ENCODE peak calls at places on chromosomes 13 and 19, in eight cellular contexts. One of them, this sample, is unnamed.

GRCh38 chr19:50420127-50420526 is 1.4 kb downstream of the SPIB start:
- ATAC-seq in activated CD8-positive, alpha-beta T cell treated with anti-CD3 and anti-CD28 coated beads for 36 hours: no peak
- ATAC-seq in upper lobe of right lung: no peak
- ATAC-seq in heart right ventricle: no peak
- ATAC-seq in A549: no peak
- ATAC-seq in HCT116: no peak
- ATAC-seq in upper lobe of left lung: no peak
- ATAC-seq in omental fat pad: no peak
- ATAC-seq in this sample: no peak

GRCh38 chr19:10211071-10211470 is 16.3 kb upstream of the DNMT1 start:
- ATAC-seq in activated CD8-positive, alpha-beta T cell treated with anti-CD3 and anti-CD28 coated beads for 36 hours: no peak
- ATAC-seq in upper lobe of right lung: no peak
- ATAC-seq in heart right ventricle: no peak
- ATAC-seq in A549: no peak
- ATAC-seq in HCT116: no peak
- ATAC-seq in upper lobe of left lung: no peak
- ATAC-seq in omental fat pad: no peak
- ATAC-seq in this sample: no peak

GRCh38 chr19:38034153-38034835 is 127.3 kb downstream of the SIPA1L3 start:
- ATAC-seq in activated CD8-positive, alpha-beta T cell treated with anti-CD3 and anti-CD28 coated beads for 36 hours: no peak
- ATAC-seq in upper lobe of right lung: peak; percentile 55
- ATAC-seq in heart right ventricle: peak; percentile 52
- ATAC-seq in A549: no peak
- ATAC-seq in HCT116: no peak
- ATAC-seq in upper lobe of left lung: no peak
- ATAC-seq in omental fat pad: no peak
- ATAC-seq in this sample: no peak

GRCh38 chr13:93289842-93290241 is 63.2 kb downstream of the GPC6 start:
- ATAC-seq in activated CD8-positive, alpha-beta T cell treated with anti-CD3 and anti-CD28 coated beads for 36 hours: no peak
- ATAC-seq in upper lobe of right lung: no peak
- ATAC-seq in heart right ventricle: no peak
- ATAC-seq in A549: no peak
- ATAC-seq in HCT116: no peak
- ATAC-seq in upper lobe of left lung: no peak
- ATAC-seq in omental fat pad: no peak
- ATAC-seq in this sample: no peak

GRCh38 chr19:19514215-19514633 is 1.1 kb downstream of the TSSK6 start:
- ATAC-seq in activated CD8-positive, alpha-beta T cell treated with anti-CD3 and anti-CD28 coated beads for 36 hours: no peak
- ATAC-seq in upper lobe of right lung: no peak
- ATAC-seq in heart right ventricle: peak; percentile 46
- ATAC-seq in A549: no peak
- ATAC-seq in HCT116: no peak
- ATAC-seq in upper lobe of left lung: no peak
- ATAC-seq in omental fat pad: no peak
- ATAC-seq in this sample: peak; percentile 70

GRCh38 chr13:24149306-24150032 is 11.1 kb upstream of the SPATA13 start:
- ATAC-seq in activated CD8-positive, alpha-beta T cell treated with anti-CD3 and anti-CD28 coated beads for 36 hours: no peak
- ATAC-seq in upper lobe of right lung: no peak
- ATAC-seq in heart right ventricle: no peak
- ATAC-seq in A549: peak; percentile 10
- ATAC-seq in HCT116: peak; percentile 24
- ATAC-seq in upper lobe of left lung: no peak
- ATAC-seq in omental fat pad: no peak
- ATAC-seq in this sample: no peak

GRCh38 chr13:109900723-109901122 is 114.3 kb upstream of the IRS2 start:
- ATAC-seq in activated CD8-positive, alpha-beta T cell treated with anti-CD3 and anti-CD28 coated beads for 36 hours: no peak
- ATAC-seq in upper lobe of right lung: peak; percentile 22
- ATAC-seq in heart right ventricle: peak; percentile 22
- ATAC-seq in A549: no peak
- ATAC-seq in HCT116: no peak
- ATAC-seq in upper lobe of left lung: no peak
- ATAC-seq in omental fat pad: no peak
- ATAC-seq in this sample: no peak

GRCh38 chr19:7527516-7528191 is 5.2 kb downstream of the MCOLN1 start:
- ATAC-seq in activated CD8-positive, alpha-beta T cell treated with anti-CD3 and anti-CD28 coated beads for 36 hours: no peak
- ATAC-seq in upper lobe of right lung: peak; percentile 55
- ATAC-seq in heart right ventricle: peak; percentile 27
- ATAC-seq in A549: no peak
- ATAC-seq in HCT116: no peak
- ATAC-seq in upper lobe of left lung: no peak
- ATAC-seq in omental fat pad: no peak
- ATAC-seq in this sample: peak; percentile 35

GRCh38 chr13:28316841-28317240 is 178.1 kb downstream of the FLT1 start:
- ATAC-seq in activated CD8-positive, alpha-beta T cell treated with anti-CD3 and anti-CD28 coated beads for 36 hours: no peak
- ATAC-seq in upper lobe of right lung: peak; percentile 33
- ATAC-seq in heart right ventricle: no peak
- ATAC-seq in A549: no peak
- ATAC-seq in HCT116: no peak
- ATAC-seq in upper lobe of left lung: no peak
- ATAC-seq in omental fat pad: no peak
- ATAC-seq in this sample: no peak

GRCh38 chr13:22176968-22177545 is 506.2 kb downstream of the FGF9 start:
- ATAC-seq in activated CD8-positive, alpha-beta T cell treated with anti-CD3 and anti-CD28 coated beads for 36 hours: no peak
- ATAC-seq in upper lobe of right lung: no peak
- ATAC-seq in heart right ventricle: no peak
- ATAC-seq in A549: no peak
- ATAC-seq in HCT116: no peak
- ATAC-seq in upper lobe of left lung: no peak
- ATAC-seq in omental fat pad: no peak
- ATAC-seq in this sample: no peak

GRCh38 chr13:31018511-31018910 is 86.1 kb downstream of the TEX26 start:
- ATAC-seq in activated CD8-positive, alpha-beta T cell treated with anti-CD3 and anti-CD28 coated beads for 36 hours: no peak
- ATAC-seq in upper lobe of right lung: peak; percentile 26
- ATAC-seq in heart right ventricle: no peak
- ATAC-seq in A549: no peak
- ATAC-seq in HCT116: no peak
- ATAC-seq in upper lobe of left lung: peak; percentile 53
- ATAC-seq in omental fat pad: no peak
- ATAC-seq in this sample: no peak

GRCh38 chr13:100305398-100305797 is 216.5 kb downstream of the PCCA start:
- ATAC-seq in activated CD8-positive, alpha-beta T cell treated with anti-CD3 and anti-CD28 coated beads for 36 hours: no peak
- ATAC-seq in upper lobe of right lung: no peak
- ATAC-seq in heart right ventricle: no peak
- ATAC-seq in A549: no peak
- ATAC-seq in HCT116: no peak
- ATAC-seq in upper lobe of left lung: no peak
- ATAC-seq in omental fat pad: no peak
- ATAC-seq in this sample: no peak

GRCh38 chr19:2747349-2747748 is 7.5 kb upstream of the SLC39A3 start:
- ATAC-seq in activated CD8-positive, alpha-beta T cell treated with anti-CD3 and anti-CD28 coated beads for 36 hours: no peak
- ATAC-seq in upper lobe of right lung: no peak
- ATAC-seq in heart right ventricle: no peak
- ATAC-seq in A549: no peak
- ATAC-seq in HCT116: no peak
- ATAC-seq in upper lobe of left lung: no peak
- ATAC-seq in omental fat pad: no peak
- ATAC-seq in this sample: no peak

GRCh38 chr13:49308104-49308875 is 60.6 kb downstream of the CDADC1 start:
- ATAC-seq in activated CD8-positive, alpha-beta T cell treated with anti-CD3 and anti-CD28 coated beads for 36 hours: no peak
- ATAC-seq in upper lobe of right lung: peak; percentile 82
- ATAC-seq in heart right ventricle: peak; percentile 94
- ATAC-seq in A549: no peak
- ATAC-seq in HCT116: no peak
- ATAC-seq in upper lobe of left lung: peak; percentile 75
- ATAC-seq in omental fat pad: peak; percentile 88
- ATAC-seq in this sample: peak; percentile 92

GRCh38 chr13:36630181-36630806 is 43.5 kb upstream of the SERTM1 start:
- ATAC-seq in activated CD8-positive, alpha-beta T cell treated with anti-CD3 and anti-CD28 coated beads for 36 hours: no peak
- ATAC-seq in upper lobe of right lung: no peak
- ATAC-seq in heart right ventricle: peak; percentile 81
- ATAC-seq in A549: no peak
- ATAC-seq in HCT116: no peak
- ATAC-seq in upper lobe of left lung: no peak
- ATAC-seq in omental fat pad: no peak
- ATAC-seq in this sample: no peak

GRCh38 chr13:34722931-34723330 is 219.1 kb upstream of the NBEA start:
- ATAC-seq in activated CD8-positive, alpha-beta T cell treated with anti-CD3 and anti-CD28 coated beads for 36 hours: no peak
- ATAC-seq in upper lobe of right lung: no peak
- ATAC-seq in heart right ventricle: no peak
- ATAC-seq in A549: no peak
- ATAC-seq in HCT116: no peak
- ATAC-seq in upper lobe of left lung: no peak
- ATAC-seq in omental fat pad: no peak
- ATAC-seq in this sample: no peak

GRCh38 chr19:18791315-18791678 is 192 bp upstream of the COMP start:
- ATAC-seq in activated CD8-positive, alpha-beta T cell treated with anti-CD3 and anti-CD28 coated beads for 36 hours: no peak
- ATAC-seq in upper lobe of right lung: no peak
- ATAC-seq in heart right ventricle: no peak
- ATAC-seq in A549: no peak
- ATAC-seq in HCT116: no peak
- ATAC-seq in upper lobe of left lung: no peak
- ATAC-seq in omental fat pad: no peak
- ATAC-seq in this sample: no peak

GRCh38 chr19:40601061-40601973 is at the start of gene LTBP4:
- ATAC-seq in activated CD8-positive, alpha-beta T cell treated with anti-CD3 and anti-CD28 coated beads for 36 hours: no peak
- ATAC-seq in upper lobe of right lung: no peak
- ATAC-seq in heart right ventricle: no peak
- ATAC-seq in A549: no peak
- ATAC-seq in HCT116: no peak
- ATAC-seq in upper lobe of left lung: no peak
- ATAC-seq in omental fat pad: no peak
- ATAC-seq in this sample: no peak

GRCh38 chr19:31962565-31962996 is 382.8 kb upstream of the ZNF507 start:
- ATAC-seq in activated CD8-positive, alpha-beta T cell treated with anti-CD3 and anti-CD28 coated beads for 36 hours: no peak
- ATAC-seq in upper lobe of right lung: peak; percentile 48
- ATAC-seq in heart right ventricle: peak; percentile 64
- ATAC-seq in A549: no peak
- ATAC-seq in HCT116: no peak
- ATAC-seq in upper lobe of left lung: no peak
- ATAC-seq in omental fat pad: no peak
- ATAC-seq in this sample: no peak

GRCh38 chr19:53290758-53291549 is 23.4 kb upstream of the VN1R4 start:
- ATAC-seq in activated CD8-positive, alpha-beta T cell treated with anti-CD3 and anti-CD28 coated beads for 36 hours: no peak
- ATAC-seq in upper lobe of right lung: no peak
- ATAC-seq in heart right ventricle: no peak
- ATAC-seq in A549: no peak
- ATAC-seq in HCT116: no peak
- ATAC-seq in upper lobe of left lung: no peak
- ATAC-seq in omental fat pad: no peak
- ATAC-seq in this sample: no peak

GRCh38 chr19:38252385-38252784 is 3.8 kb downstream of the PPP1R14A start:
- ATAC-seq in activated CD8-positive, alpha-beta T cell treated with anti-CD3 and anti-CD28 coated beads for 36 hours: no peak
- ATAC-seq in upper lobe of right lung: no peak
- ATAC-seq in heart right ventricle: no peak
- ATAC-seq in A549: no peak
- ATAC-seq in HCT116: no peak
- ATAC-seq in upper lobe of left lung: no peak
- ATAC-seq in omental fat pad: no peak
- ATAC-seq in this sample: no peak

GRCh38 chr13:110067355-110068175 is 239.4 kb downstream of the COL4A1 start:
- ATAC-seq in activated CD8-positive, alpha-beta T cell treated with anti-CD3 and anti-CD28 coated beads for 36 hours: no peak
- ATAC-seq in upper lobe of right lung: peak; percentile 19
- ATAC-seq in heart right ventricle: peak; percentile 72
- ATAC-seq in A549: no peak
- ATAC-seq in HCT116: no peak
- ATAC-seq in upper lobe of left lung: no peak
- ATAC-seq in omental fat pad: peak; percentile 93
- ATAC-seq in this sample: peak; percentile 72

GRCh38 chr19:34851277-34851804 is 75.4 kb upstream of the ZNF30 start:
- ATAC-seq in activated CD8-positive, alpha-beta T cell treated with anti-CD3 and anti-CD28 coated beads for 36 hours: no peak
- ATAC-seq in upper lobe of right lung: no peak
- ATAC-seq in heart right ventricle: no peak
- ATAC-seq in A549: no peak
- ATAC-seq in HCT116: peak; percentile 70
- ATAC-seq in upper lobe of left lung: peak; percentile 38
- ATAC-seq in omental fat pad: no peak
- ATAC-seq in this sample: no peak
- TF ChIP-seq CTCF in activated CD8-positive, alpha-beta T cell treated with anti-CD3 and anti-CD28 coated beads for 36 hours: no peak
- TF ChIP-seq CTCF in upper lobe of right lung: no peak
- TF ChIP-seq CTCF in heart right ventricle: no peak
- TF ChIP-seq CTCF in A549: no peak
- TF ChIP-seq CTCF in HCT116: peak; percentile 24
- TF ChIP-seq CTCF in upper lobe of left lung: no peak
- TF ChIP-seq CTCF in omental fat pad: no peak
- TF ChIP-seq CTCF in this sample: no peak

DNA sequence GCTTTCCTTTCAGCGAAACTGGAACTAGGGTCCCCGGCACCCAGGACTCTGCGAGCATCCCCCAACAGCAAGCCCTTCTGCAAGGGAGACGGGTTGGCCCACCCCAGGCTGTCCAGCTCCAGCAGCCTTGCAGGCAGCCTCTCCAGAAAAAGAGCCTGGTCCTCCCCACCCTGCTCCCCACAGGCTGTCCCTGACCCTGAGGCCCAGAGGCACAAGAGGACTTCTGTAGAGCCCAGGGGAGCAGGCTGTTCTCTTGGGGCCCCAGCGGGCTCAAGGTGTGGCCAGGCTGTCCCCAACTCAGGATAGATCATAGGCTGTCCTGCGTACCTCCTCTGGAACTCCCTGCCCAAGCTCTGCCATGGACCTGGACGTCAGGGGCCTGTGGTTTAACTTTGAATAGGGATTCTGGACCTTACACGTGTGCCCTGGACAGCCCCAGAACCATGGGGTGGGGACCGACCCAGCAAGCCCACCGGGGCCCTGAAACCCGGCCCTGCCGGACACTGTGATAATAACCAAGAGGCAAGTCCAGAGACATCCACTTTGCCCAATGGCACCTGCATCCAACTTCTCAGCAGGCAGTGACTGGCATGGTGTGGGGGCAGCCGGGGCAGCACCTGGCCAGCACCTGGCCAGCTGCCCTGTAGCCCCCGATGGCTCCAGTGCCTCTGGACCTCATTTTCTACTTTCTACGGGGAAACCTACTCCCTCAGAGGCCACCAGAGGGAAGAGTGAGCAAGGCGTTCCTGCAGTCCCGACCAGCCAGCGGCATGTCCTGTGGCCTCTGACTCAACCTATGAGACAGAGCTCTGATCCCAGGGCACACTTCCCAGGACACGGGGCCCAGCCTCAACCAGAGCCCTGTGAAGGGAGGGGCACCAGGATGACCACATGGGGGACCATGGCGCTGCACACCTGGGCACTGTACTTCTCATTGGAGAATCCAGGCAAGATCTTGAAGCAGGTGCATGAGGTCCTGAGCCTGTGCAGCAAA is 50.9 kb upstream of the TPM4 start:
- ATAC-seq in activated CD8-positive, alpha-beta T cell treated with anti-CD3 and anti-CD28 coated beads for 36 hours: no peak
- ATAC-seq in upper lobe of right lung: peak; percentile 51
- ATAC-seq in heart right ventricle: peak; percentile 31
- ATAC-seq in A549: peak; percentile 97
- ATAC-seq in HCT116: peak; percentile 99
- ATAC-seq in upper lobe of left lung: no peak
- ATAC-seq in omental fat pad: no peak
- ATAC-seq in this sample: peak; percentile 40
- TF ChIP-seq CTCF in activated CD8-positive, alpha-beta T cell treated with anti-CD3 and anti-CD28 coated beads for 36 hours: no peak
- TF ChIP-seq CTCF in upper lobe of right lung: peak; percentile 31
- TF ChIP-seq CTCF in heart right ventricle: no peak
- TF ChIP-seq CTCF in A549: no peak
- TF ChIP-seq CTCF in HCT116: peak; percentile 56
- TF ChIP-seq CTCF in upper lobe of left lung: no peak
- TF ChIP-seq CTCF in omental fat pad: no peak
- TF ChIP-seq CTCF in this sample: no peak

GRCh38 chr13:26377038-26377437 is 123.1 kb downstream of the CDK8 start:
- ATAC-seq in activated CD8-positive, alpha-beta T cell treated with anti-CD3 and anti-CD28 coated beads for 36 hours: peak; percentile 45
- ATAC-seq in upper lobe of right lung: peak; percentile 58
- ATAC-seq in heart right ventricle: no peak
- ATAC-seq in A549: peak; percentile 68
- ATAC-seq in HCT116: peak; percentile 90
- ATAC-seq in upper lobe of left lung: no peak
- ATAC-seq in omental fat pad: no peak
- ATAC-seq in this sample: no peak
- TF ChIP-seq CTCF in activated CD8-positive, alpha-beta T cell treated with anti-CD3 and anti-CD28 coated beads for 36 hours: no peak
- TF ChIP-seq CTCF in upper lobe of right lung: peak; percentile 43
- TF ChIP-seq CTCF in heart right ventricle: no peak
- TF ChIP-seq CTCF in A549: no peak
- TF ChIP-seq CTCF in HCT116: no peak
- TF ChIP-seq CTCF in upper lobe of left lung: peak; percentile 24
- TF ChIP-seq CTCF in omental fat pad: no peak
- TF ChIP-seq CTCF in this sample: peak; percentile 40

GRCh38 chr13:32142956-32143375 is 111.4 kb downstream of the FRY start:
- ATAC-seq in activated CD8-positive, alpha-beta T cell treated with anti-CD3 and anti-CD28 coated beads for 36 hours: no peak
- ATAC-seq in upper lobe of right lung: peak; percentile 63
- ATAC-seq in heart right ventricle: peak; percentile 47
- ATAC-seq in A549: no peak
- ATAC-seq in HCT116: peak; percentile 40
- ATAC-seq in upper lobe of left lung: no peak
- ATAC-seq in omental fat pad: no peak
- ATAC-seq in this sample: no peak
- TF ChIP-seq CTCF in activated CD8-positive, alpha-beta T cell treated with anti-CD3 and anti-CD28 coated beads for 36 hours: no peak
- TF ChIP-seq CTCF in upper lobe of right lung: no peak
- TF ChIP-seq CTCF in heart right ventricle: no peak
- TF ChIP-seq CTCF in A549: no peak
- TF ChIP-seq CTCF in HCT116: no peak
- TF ChIP-seq CTCF in upper lobe of left lung: no peak
- TF ChIP-seq CTCF in omental fat pad: no peak
- TF ChIP-seq CTCF in this sample: no peak